ENCODE peak calls at places on chromosome 10, in four cellular contexts. One of them, this sample, is unnamed. For H3K36me3, the result is how much of the 10 kb centered on the place peaks cover.

GRCh38 chr10:69517271-69517848 is 55.9 kb downstream of the NEUROG3 start:
- DNase-seq in bronchial epithelial cell: no peak
- DNase-seq in PC-3: no peak
- DNase-seq in GM23248: no peak
- DNase-seq in this sample: peak

GRCh38 chr10:70503776-70504175 is 25.2 kb downstream of the PALD1 start:
- DNase-seq in GM23248: no peak
- DNase-seq in bronchial epithelial cell: no peak
- DNase-seq in PC-3: no peak
- DNase-seq in this sample: peak

GRCh38 chr10:21526952-21527633 is 1.6 kb upstream of the SKIDA1 start:
- DNase-seq in PC-3: peak
- DNase-seq in bronchial epithelial cell: peak
- DNase-seq in GM23248: peak
- DNase-seq in this sample: peak

GRCh38 chr10:121694327-121694965 is 96.2 kb upstream of the FGFR2 start:
- DNase-seq in PC-3: no peak
- DNase-seq in GM23248: no peak
- DNase-seq in bronchial epithelial cell: peak
- DNase-seq in this sample: no peak

GRCh38 chr10:77230194-77230593 is 407.4 kb downstream of the KCNMA1 start:
- DNase-seq in GM23248: peak
- DNase-seq in bronchial epithelial cell: peak
- DNase-seq in PC-3: peak
- DNase-seq in this sample: no peak

GRCh38 chr10:128007017-128007416 is 100.1 kb downstream of the PTPRE start:
- DNase-seq in GM23248: no peak
- DNase-seq in PC-3: peak
- DNase-seq in bronchial epithelial cell: no peak
- DNase-seq in this sample: no peak

GRCh38 chr10:60816624-60817023 is 38.3 kb downstream of the CDK1 start:
- DNase-seq in bronchial epithelial cell: peak
- DNase-seq in PC-3: peak
- DNase-seq in GM23248: peak
- DNase-seq in this sample: no peak

GRCh38 chr10:79390551-79391229 is 43.4 kb downstream of the PPIF start:
- DNase-seq in GM23248: no peak
- DNase-seq in PC-3: no peak
- DNase-seq in bronchial epithelial cell: no peak
- DNase-seq in this sample: peak

GRCh38 chr10:80407836-80408197 is 534 bp upstream of the PRXL2A start:
- DNase-seq in bronchial epithelial cell: peak
- DNase-seq in GM23248: peak
- DNase-seq in PC-3: no peak
- DNase-seq in this sample: no peak

GRCh38 chr10:71833451-71834342 is 17.4 kb downstream of the PSAP start:
- DNase-seq in PC-3: no peak
- DNase-seq in GM23248: no peak
- DNase-seq in bronchial epithelial cell: no peak
- DNase-seq in this sample: peak
- H3K36me3 ChIP-seq in PC-3: under half
- H3K36me3 ChIP-seq in GM23248: under half
- H3K36me3 ChIP-seq in bronchial epithelial cell: under half
- H3K36me3 ChIP-seq in this sample: under half

DNA sequence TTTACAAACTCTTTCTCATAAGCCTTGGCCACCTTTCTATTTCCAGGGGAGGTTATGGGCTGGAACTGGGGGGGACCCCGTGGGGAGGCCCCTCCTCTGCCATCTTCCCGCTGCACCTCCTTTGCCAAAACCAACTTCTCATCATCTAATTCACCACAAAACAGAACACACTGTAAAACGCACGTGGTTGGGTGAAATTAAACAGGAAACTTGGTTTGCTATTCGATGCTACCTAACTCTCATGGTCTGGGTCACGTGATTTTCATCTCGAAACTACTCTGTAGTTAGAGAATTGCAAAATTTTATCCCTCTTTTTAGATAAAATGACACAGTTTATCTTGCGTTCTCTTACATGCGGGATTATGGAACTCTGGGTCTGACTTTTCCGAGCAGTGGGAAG is 242.0 kb downstream of the ZMYND11 start:
- DNase-seq in PC-3: no peak
- DNase-seq in bronchial epithelial cell: no peak
- DNase-seq in GM23248: no peak
- DNase-seq in this sample: no peak
- H3K36me3 ChIP-seq in PC-3: under half
- H3K36me3 ChIP-seq in bronchial epithelial cell: under half
- H3K36me3 ChIP-seq in GM23248: under half
- H3K36me3 ChIP-seq in this sample: under half

DNA sequence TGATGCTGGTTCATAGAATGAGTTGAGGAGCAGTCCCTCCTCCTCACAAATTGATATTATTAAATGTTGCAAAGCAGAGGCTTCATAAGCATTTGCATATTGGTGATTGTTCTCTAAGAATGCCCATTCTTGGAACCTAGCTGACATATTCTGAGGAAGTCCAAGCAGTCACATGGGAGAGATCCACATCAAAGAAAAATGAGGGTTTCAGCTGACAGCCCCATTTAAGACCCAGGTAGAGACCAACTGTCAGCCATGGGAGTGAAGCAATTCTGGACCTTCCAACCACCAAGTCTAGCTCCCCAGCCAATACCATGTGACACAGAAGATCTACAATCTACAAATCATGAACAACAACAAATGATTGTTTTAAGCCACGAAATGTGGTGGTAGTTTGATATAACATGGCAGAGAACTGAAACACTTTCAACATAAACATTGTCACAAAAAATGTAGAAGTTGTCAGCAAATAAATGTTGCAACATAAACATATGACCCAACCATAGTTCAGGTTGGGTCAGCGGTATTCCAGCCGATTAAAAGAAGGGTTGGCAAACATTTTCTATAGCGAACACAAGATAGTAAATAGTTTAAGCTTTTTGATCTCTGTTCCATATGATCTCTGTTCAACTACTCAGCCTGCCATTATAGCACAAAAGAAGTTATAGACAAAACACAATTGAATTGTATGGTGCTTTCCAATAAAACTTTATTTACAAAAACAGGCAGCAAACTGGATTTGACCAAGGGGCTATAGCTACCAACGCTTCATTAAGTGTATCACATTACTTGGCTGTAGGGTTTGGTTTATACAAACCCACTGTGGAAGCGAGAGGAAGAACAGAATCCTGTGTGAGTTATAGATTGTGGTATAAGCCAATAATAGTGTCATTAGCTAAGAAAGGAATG is 41.4 kb upstream of the MPP7 start:
- DNase-seq in PC-3: no peak
- DNase-seq in GM23248: no peak
- DNase-seq in bronchial epithelial cell: no peak
- DNase-seq in this sample: no peak
- H3K36me3 ChIP-seq in PC-3: under half
- H3K36me3 ChIP-seq in GM23248: under half
- H3K36me3 ChIP-seq in bronchial epithelial cell: under half
- H3K36me3 ChIP-seq in this sample: under half

DNA sequence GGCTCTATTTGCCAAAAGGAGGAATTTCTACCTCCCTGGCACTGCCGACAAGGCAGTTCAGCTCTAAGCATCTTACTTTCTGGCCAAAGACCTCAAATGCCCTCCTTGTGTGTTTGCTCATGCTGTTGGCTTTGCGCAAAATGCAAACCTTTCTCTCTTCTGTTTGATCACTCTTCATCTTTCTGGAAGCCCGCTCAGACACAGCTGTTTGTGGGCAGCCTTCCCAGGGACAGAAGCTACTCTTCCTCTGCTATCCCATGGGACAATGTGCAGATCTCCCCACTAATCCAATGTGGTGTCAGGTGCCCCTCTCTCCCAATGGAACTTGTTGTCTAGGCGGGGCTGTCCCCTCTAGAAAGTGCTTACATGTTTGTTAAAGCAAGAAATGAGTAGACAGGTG is 278.7 kb downstream of the CCSER2 start:
- DNase-seq in GM23248: no peak
- DNase-seq in PC-3: no peak
- DNase-seq in bronchial epithelial cell: no peak
- DNase-seq in this sample: no peak
- H3K36me3 ChIP-seq in GM23248: under half
- H3K36me3 ChIP-seq in PC-3: under half
- H3K36me3 ChIP-seq in bronchial epithelial cell: under half
- H3K36me3 ChIP-seq in this sample: under half

GRCh38 chr10:92031580-92031979 is 108.0 kb downstream of the BTAF1 start:
- DNase-seq in PC-3: no peak
- DNase-seq in GM23248: no peak
- DNase-seq in bronchial epithelial cell: no peak
- DNase-seq in this sample: no peak
- H3K36me3 ChIP-seq in PC-3: under half
- H3K36me3 ChIP-seq in GM23248: half or more
- H3K36me3 ChIP-seq in bronchial epithelial cell: under half
- H3K36me3 ChIP-seq in this sample: under half

DNA sequence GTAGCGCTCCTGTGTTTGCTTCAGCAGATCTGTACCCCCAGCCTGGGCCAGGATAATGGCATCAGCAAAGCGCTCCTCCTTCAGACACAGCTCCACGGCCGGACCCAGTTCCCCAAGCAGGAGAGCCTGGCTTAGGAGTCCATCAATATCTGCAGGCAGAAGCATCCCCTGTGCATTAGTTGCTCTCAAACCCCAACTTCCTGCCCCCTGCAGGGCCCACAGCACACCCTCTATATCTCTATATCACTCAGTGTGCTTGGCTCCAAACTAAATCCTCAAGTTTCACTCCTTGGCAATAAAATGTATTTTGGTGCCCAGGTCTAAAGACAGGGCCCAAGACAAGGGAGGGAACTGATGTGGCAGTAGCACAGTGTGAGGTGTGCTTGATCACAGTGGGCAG is 21.6 kb downstream of the SEC31B start:
- DNase-seq in PC-3: no peak
- DNase-seq in bronchial epithelial cell: no peak
- DNase-seq in GM23248: no peak
- DNase-seq in this sample: no peak
- H3K36me3 ChIP-seq in PC-3: under half
- H3K36me3 ChIP-seq in bronchial epithelial cell: under half
- H3K36me3 ChIP-seq in GM23248: under half
- H3K36me3 ChIP-seq in this sample: under half